ENCODE peak calls at places on chromosomes 2 and 18, in eight cellular contexts. C is stimulated activated CD4-positive, alpha-beta T cell treated with anti-CD3 and anti-CD28 coated beads, Interleukin-4, amount 100 ng/mL, for 24 hours; D is mammary epithelial cell; J is NCI-H1092 treated with DMSO at 0.1 percent for 48 hours; W is activated T-cell treated with anti-CD3 and anti-CD28 coated beads for 1 hour; T is nephron progenitor cell; S is T-cell; L is IMR-90. Y is an unnamed sample.
A peak's percentile ranks its signal among the peaks of the same experiment; 100 is the strongest.

GRCh38 chr2:227871375-227871788 is at the start of gene DAW1:
- DNase-seq in C (peak; percentile 33), D (no peak), J (no peak), W (no peak), T (peak; percentile 86), S (peak; percentile 8), L (peak; percentile 56), Y (peak; percentile 5)

GRCh38 chr2:169507698-169508097 is 1.8 kb upstream of the KLHL41 start:
- DNase-seq in C (no peak), D (peak; percentile 51), J (peak; percentile 11), W (no peak), T (no peak), S (no peak), L (peak; percentile 78), Y (no peak)

GRCh38 chr2:153163055-153163454 is 315.5 kb downstream of the RPRM start:
- DNase-seq in C (no peak), D (peak; percentile 14), J (peak; percentile 49), W (no peak), T (peak; percentile 33), S (no peak), L (no peak), Y (peak; percentile 53)

GRCh38 chr2:129301431-129301913 is 678.0 kb upstream of the RAB6C start:
- DNase-seq in C (no peak), D (no peak), J (no peak), W (no peak), T (no peak), S (no peak), L (no peak), Y (no peak)

GRCh38 chr18:3498705-3499451 is 48.9 kb downstream of the TGIF1 start:
- DNase-seq in C (no peak), D (no peak), J (peak; percentile 6), W (peak; percentile 3), T (peak; percentile 80), S (no peak), L (peak; percentile 39), Y (no peak)

GRCh38 chr2:20638014-20638413 is 12.9 kb downstream of the HS1BP3 start:
- DNase-seq in C (no peak), D (no peak), J (no peak), W (no peak), T (no peak), S (no peak), L (no peak), Y (no peak)

GRCh38 chr2:112877423-112877822 is 33.5 kb upstream of the IL37 start:
- DNase-seq in C (no peak), D (peak; percentile 94), J (no peak), W (no peak), T (no peak), S (no peak), L (peak; percentile 41), Y (no peak)

GRCh38 chr2:30178618-30179404 is 32.0 kb downstream of the YPEL5 start:
- DNase-seq in C (no peak), D (peak; percentile 37), J (no peak), W (no peak), T (no peak), S (no peak), L (peak; percentile 50), Y (peak; percentile 36)

GRCh38 chr2:22382439-22383169 is 1002.4 kb upstream of the KLHL29 start:
- DNase-seq in C (no peak), D (no peak), J (no peak), W (no peak), T (no peak), S (no peak), L (no peak), Y (no peak)

GRCh38 chr2:112625474-112626114 is 20.1 kb upstream of the SLC20A1 start:
- DNase-seq in C (no peak), D (no peak), J (no peak), W (no peak), T (no peak), S (no peak), L (no peak), Y (no peak)

GRCh38 chr2:241813080-241813805 is 4.2 kb downstream of the NEU4 start:
- DNase-seq in C (no peak), D (no peak), J (no peak), W (no peak), T (no peak), S (no peak), L (no peak), Y (no peak)

GRCh38 chr2:20176760-20177159 is 48.2 kb downstream of the SDC1 start:
- DNase-seq in C (no peak), D (no peak), J (no peak), W (no peak), T (no peak), S (no peak), L (no peak), Y (no peak)

GRCh38 chr2:101736233-101736632 is 38.7 kb downstream of the MAP4K4 start:
- DNase-seq in C (no peak), D (no peak), J (no peak), W (no peak), T (no peak), S (no peak), L (no peak), Y (no peak)

GRCh38 chr18:54957295-54957694 is 2.0 kb downstream of the CCDC68 start:
- DNase-seq in C (no peak), D (no peak), J (no peak), W (no peak), T (no peak), S (no peak), L (no peak), Y (no peak)

GRCh38 chr2:235660484-235661081 is 166.7 kb downstream of the AGAP1 start:
- DNase-seq in C (no peak), D (no peak), J (no peak), W (no peak), T (no peak), S (no peak), L (no peak), Y (no peak)

GRCh38 chr2:201261911-201262310 is 1.6 kb downstream of the CASP8 start:
- DNase-seq in C (no peak), D (no peak), J (no peak), W (no peak), T (no peak), S (no peak), L (no peak), Y (no peak)

GRCh38 chr2:135132314-135132713 is 80.2 kb downstream of the RAB3GAP1 start:
- DNase-seq in C (no peak), D (peak; percentile 43), J (no peak), W (no peak), T (no peak), S (no peak), L (peak; percentile 74), Y (no peak)

GRCh38 chr2:240502059-240502429 is 55.7 kb downstream of the ANKMY1 start:
- DNase-seq in C (peak; percentile 1), D (no peak), J (no peak), W (no peak), T (no peak), S (no peak), L (no peak), Y (no peak)

GRCh38 chr2:68730828-68731227 is 3.8 kb upstream of the ARHGAP25 start:
- DNase-seq in C (no peak), D (peak; percentile 71), J (no peak), W (no peak), T (no peak), S (no peak), L (peak; percentile 89), Y (no peak)

Y was measured in NCI-H2171.